ENCODE peak calls at places on chromosomes 3 and 15, in five cellular contexts. E is T-helper 2 cell; X is DMS53; L is activated T-helper 9 cell treated with anti-CD3 and anti-CD28 coated beads, Interleukin-2, amount 50 U/mL, for 16 hours; F is NCI-H2081. U is an unnamed sample.
A peak's percentile ranks its signal among the peaks of the same experiment; 100 is the strongest.

GRCh38 chr3:159936541-159936940 is 52.1 kb upstream of the IL12A start:
- DNase-seq in E (no peak), X (no peak), L (no peak), F (no peak), U (no peak)

GRCh38 chr15:69031013-69032001 is 16.8 kb downstream of the NOX5 start:
- DNase-seq in E (no peak), X (peak; percentile 87), L (no peak), F (no peak), U (peak; percentile 68)

GRCh38 chr3:136336329-136337100 is 86.4 kb downstream of the PCCB start:
- DNase-seq in E (no peak), X (no peak), L (no peak), F (no peak), U (no peak)

GRCh38 chr15:36954486-36954885 is 145.9 kb downstream of the MEIS2 start:
- DNase-seq in E (no peak), X (no peak), L (no peak), F (no peak), U (no peak)

GRCh38 chr3:55487376-55488241 is 503 bp upstream of the WNT5A start:
- DNase-seq in E (no peak), X (peak; percentile 42), L (no peak), F (no peak), U (no peak)

GRCh38 chr15:42107483-42107882 is 13.1 kb upstream of the PLA2G4D start:
- DNase-seq in E (peak; percentile 43), X (peak; percentile 67), L (peak; percentile 9), F (peak; percentile 86), U (peak; percentile 80)

GRCh38 chr15:66452421-66452820 is 45.1 kb downstream of the SNAPC5 start:
- DNase-seq in E (no peak), X (no peak), L (no peak), F (no peak), U (no peak)

GRCh38 chr15:33194237-33194636 is 277 bp downstream of the FMN1 start:
- DNase-seq in E (no peak), X (peak; percentile 62), L (no peak), F (no peak), U (no peak)